ENCODE peak calls at places on chromosome 2, in eight cellular contexts. I, X, U, G, Y, F, Q and R are unnamed samples.

GRCh38 chr2:160735696-160736095 is 242.1 kb upstream of the RBMS1 start:
- DNase-seq in I (no peak), X (no peak), U (no peak), G (no peak), Y (no peak), F (no peak), Q (no peak), R (no peak)

GRCh38 chr2:102238039-102238756 is 51.4 kb downstream of the IL1RL2 start:
- DNase-seq in I (no peak), X (no peak), U (peak; percentile 72), G (no peak), Y (no peak), F (no peak), Q (peak; percentile 69), R (peak; percentile 64)

GRCh38 chr2:71798266-71799012 is 345.1 kb downstream of the DYSF start:
- DNase-seq in I (no peak), X (peak; percentile 90), U (peak; percentile 35), G (no peak), Y (no peak), F (peak; percentile 66), Q (no peak), R (peak; percentile 35)

GRCh38 chr2:233486778-233487552 is 79.6 kb downstream of the USP40 start:
- DNase-seq in I (peak; percentile 21), X (no peak), U (peak; percentile 92), G (peak; percentile 41), Y (no peak), F (no peak), Q (peak; percentile 56), R (peak; percentile 93)

GRCh38 chr2:25623361-25623760 is 50.0 kb downstream of the DTNB start:
- DNase-seq in I (no peak), X (no peak), U (no peak), G (no peak), Y (no peak), F (no peak), Q (no peak), R (no peak)

GRCh38 chr2:235910067-235910466 is 258.1 kb downstream of the GBX2 start:
- DNase-seq in I (no peak), X (no peak), U (no peak), G (no peak), Y (no peak), F (no peak), Q (no peak), R (no peak)

GRCh38 chr2:239286901-239287300 is 113.9 kb downstream of the HDAC4 start:
- DNase-seq in I (no peak), X (no peak), U (no peak), G (no peak), Y (no peak), F (no peak), Q (no peak), R (no peak)

GRCh38 chr2:10654069-10654468 is 35.7 kb downstream of the NOL10 start:
- DNase-seq in I (no peak), X (no peak), U (peak; percentile 64), G (peak; percentile 88), Y (no peak), F (no peak), Q (peak; percentile 31), R (peak; percentile 55)

GRCh38 chr2:138115664-138116063 is 151.4 kb downstream of the HNMT start:
- DNase-seq in I (no peak), X (no peak), U (no peak), G (peak; percentile 26), Y (no peak), F (no peak), Q (peak; percentile 5), R (peak; percentile 51)

GRCh38 chr2:109069430-109070194 is 59.4 kb upstream of the SH3RF3 start:
- DNase-seq in I (no peak), X (peak; percentile 67), U (no peak), G (peak; percentile 18), Y (no peak), F (no peak), Q (no peak), R (no peak)

GRCh38 chr2:209696836-209697711 is 74.6 kb upstream of the UNC80 start:
- DNase-seq in I (no peak), X (no peak), U (peak; percentile 4), G (no peak), Y (no peak), F (no peak), Q (no peak), R (no peak)

GRCh38 chr2:180705551-180705950 is 274.9 kb upstream of the UBE2E3 start:
- DNase-seq in I (no peak), X (no peak), U (no peak), G (no peak), Y (no peak), F (no peak), Q (peak; percentile 28), R (peak; percentile 9)

GRCh38 chr2:2464095-2464494 is 133.0 kb upstream of the MYT1L start:
- DNase-seq in I (no peak), X (no peak), U (no peak), G (no peak), Y (no peak), F (peak; percentile 12), Q (no peak), R (no peak)

GRCh38 chr2:53559302-53559967 is 208.2 kb upstream of the CHAC2 start:
- DNase-seq in I (no peak), X (no peak), U (peak; percentile 20), G (peak; percentile 72), Y (no peak), F (no peak), Q (no peak), R (no peak)

GRCh38 chr2:180015951-180016709 is 9.0 kb upstream of the CWC22 start:
- DNase-seq in I (peak; percentile 92), X (no peak), U (peak; percentile 84), G (no peak), Y (no peak), F (no peak), Q (peak; percentile 75), R (peak; percentile 77)

GRCh38 chr2:236969767-236970655 is 115.7 kb upstream of the COPS8 start:
- DNase-seq in I (no peak), X (no peak), U (no peak), G (no peak), Y (no peak), F (no peak), Q (no peak), R (no peak)

GRCh38 chr2:168671932-168672331 is 130.5 kb upstream of the NOSTRIN start:
- DNase-seq in I (no peak), X (no peak), U (peak; percentile 34), G (peak; percentile 12), Y (no peak), F (no peak), Q (peak; percentile 35), R (peak; percentile 58)

GRCh38 chr2:63654959-63655358 is 66.2 kb downstream of the MDH1 start:
- DNase-seq in I (no peak), X (no peak), U (peak; percentile 19), G (no peak), Y (no peak), F (no peak), Q (no peak), R (peak; percentile 53)

GRCh38 chr2:234996467-234997270 is 44.9 kb downstream of the SH3BP4 start:
- DNase-seq in I (no peak), X (peak; percentile 93), U (peak; percentile 97), G (no peak), Y (no peak), F (no peak), Q (no peak), R (peak; percentile 80)

GRCh38 chr2:218985325-218986091 is 524 bp upstream of the FEV start:
- DNase-seq in I (no peak), X (peak; percentile 85), U (no peak), G (no peak), Y (no peak), F (no peak), Q (no peak), R (no peak)

GRCh38 chr2:120654383-120655134 is 81.1 kb upstream of the GLI2 start:
- DNase-seq in I (no peak), X (peak; percentile 93), U (no peak), G (no peak), Y (no peak), F (no peak), Q (no peak), R (no peak)

GRCh38 chr2:11203480-11203879 is 48.2 kb downstream of the SLC66A3 start:
- DNase-seq in I (no peak), X (no peak), U (peak; percentile 81), G (peak; percentile 22), Y (no peak), F (no peak), Q (peak; percentile 29), R (peak; percentile 50)

GRCh38 chr2:20613342-20613916 is 37.5 kb downstream of the HS1BP3 start:
- DNase-seq in I (no peak), X (no peak), U (no peak), G (no peak), Y (no peak), F (no peak), Q (no peak), R (no peak)

GRCh38 chr2:216070195-216070594 is 11.4 kb downstream of the PECR start:
- DNase-seq in I (no peak), X (no peak), U (no peak), G (no peak), Y (no peak), F (no peak), Q (no peak), R (no peak)

GRCh38 chr2:68901199-68901515 is 30.0 kb upstream of the BMP10 start:
- DNase-seq in I (no peak), X (peak; percentile 31), U (peak; percentile 24), G (no peak), Y (no peak), F (no peak), Q (no peak), R (peak; percentile 57)

GRCh38 chr2:95278637-95279225 is 4.5 kb downstream of the PROM2 start:
- DNase-seq in I (no peak), X (no peak), U (no peak), G (no peak), Y (no peak), F (no peak), Q (no peak), R (no peak)

GRCh38 chr2:145095641-145096435 is 575.9 kb upstream of the ZEB2 start:
- DNase-seq in I (no peak), X (no peak), U (peak; percentile 87), G (no peak), Y (no peak), F (no peak), Q (peak; percentile 60), R (peak; percentile 75)

GRCh38 chr2:88451647-88452150 is 794 bp downstream of the FOXI3 start:
- DNase-seq in I (no peak), X (peak; percentile 52), U (no peak), G (no peak), Y (no peak), F (peak; percentile 28), Q (peak; percentile 4), R (no peak)

GRCh38 chr2:224687156-224687555 is 29.0 kb downstream of the CCDC195 start:
- DNase-seq in I (no peak), X (no peak), U (no peak), G (no peak), Y (no peak), F (no peak), Q (no peak), R (no peak)

GRCh38 chr2:98065804-98066203 is 21.2 kb upstream of the VWA3B start:
- DNase-seq in I (no peak), X (no peak), U (no peak), G (no peak), Y (no peak), F (no peak), Q (no peak), R (no peak)